ENCODE peak calls at places on chromosomes 2 and 18, in four cellular contexts. F is HFFc6, B is EL, J is neural progenitor cell. U is an unnamed sample.

GRCh38 chr2:104701471-104701911 is 152.4 kb upstream of the POU3F3 start:
- DNase-seq in F (no peak), B (no peak), J (no peak), U (no peak)

GRCh38 chr2:227608469-227609338 is 5.9 kb downstream of the SCYGR3 start:
- DNase-seq in F (no peak), B (no peak), J (no peak), U (no peak)

GRCh38 chr2:239768031-239768800 is 256.9 kb downstream of the NDUFA10 start:
- DNase-seq in F (no peak), B (no peak), J (no peak), U (no peak)

GRCh38 chr2:65033178-65033577 is 23.0 kb upstream of the CEP68 start:
- DNase-seq in F (no peak), B (peak), J (no peak), U (no peak)

GRCh38 chr2:45259547-45260160 is 250.4 kb upstream of the SIX2 start:
- DNase-seq in F (no peak), B (no peak), J (no peak), U (no peak)

GRCh38 chr2:218008060-218009040 is 5.6 kb upstream of the TNS1 start:
- DNase-seq in F (peak), B (peak), J (no peak), U (no peak)

GRCh38 chr2:217818293-217818850 is 184.4 kb downstream of the TNS1 start:
- DNase-seq in F (no peak), B (no peak), J (no peak), U (no peak)

GRCh38 chr18:8045890-8046289 is 478.8 kb downstream of the PTPRM start:
- DNase-seq in F (no peak), B (no peak), J (no peak), U (no peak)

GRCh38 chr18:54388203-54389142 is 30.8 kb downstream of the C18orf54 start:
- DNase-seq in F (peak), B (peak), J (peak), U (peak)

GRCh38 chr2:2674836-2675235 is 343.8 kb upstream of the MYT1L start:
- DNase-seq in F (no peak), B (no peak), J (no peak), U (no peak)

GRCh38 chr2:46163804-46164569 is 133.2 kb upstream of the EPAS1 start:
- DNase-seq in F (peak), B (peak), J (no peak), U (no peak)

GRCh38 chr2:167783266-167784070 is 463.9 kb downstream of the STK39 start:
- DNase-seq in F (no peak), B (peak), J (peak), U (peak)

GRCh38 chr2:10935366-10935918 is 23.7 kb downstream of the KCNF1 start:
- DNase-seq in F (no peak), B (no peak), J (no peak), U (no peak)

GRCh38 chr2:131151398-131151797 is 46.3 kb downstream of the PLEKHB2 start:
- DNase-seq in F (no peak), B (no peak), J (no peak), U (no peak)

GRCh38 chr2:49369650-49370049 is 215.3 kb upstream of the FSHR start:
- DNase-seq in F (no peak), B (no peak), J (no peak), U (no peak)

GRCh38 chr18:43277164-43277600 is at the start of gene SYT4:
- DNase-seq in F (peak), B (no peak), J (peak), U (peak)

GRCh38 chr18:49865401-49865800 is 52.1 kb upstream of the ACAA2 start:
- DNase-seq in F (no peak), B (no peak), J (no peak), U (no peak)

GRCh38 chr2:215049341-215049740 is 89.1 kb downstream of the ABCA12 start:
- DNase-seq in F (no peak), B (no peak), J (no peak), U (no peak)

GRCh38 chr2:23465982-23466381 is 81.0 kb downstream of the KLHL29 start:
- DNase-seq in F (no peak), B (no peak), J (no peak), U (no peak)

GRCh38 chr2:100036793-100037192 is 105.6 kb downstream of the AFF3 start:
- DNase-seq in F (no peak), B (no peak), J (no peak), U (no peak)

GRCh38 chr18:8933714-8934284 is 168.7 kb upstream of the NDUFV2 start:
- DNase-seq in F (no peak), B (no peak), J (no peak), U (no peak)

GRCh38 chr2:120736955-120737801 is 1.5 kb downstream of the GLI2 start:
- DNase-seq in F (peak), B (peak), J (peak), U (peak)

GRCh38 chr2:155643056-155643775 is 689.3 kb downstream of the NR4A2 start:
- DNase-seq in F (no peak), B (no peak), J (no peak), U (no peak)

GRCh38 chr18:58213445-58213844 is 169.4 kb downstream of the NEDD4L start:
- DNase-seq in F (peak), B (peak), J (no peak), U (no peak)

U was measured in Caki2.